ENCODE peak calls at places on chromosomes 11 and 22, in ten cellular contexts. T, U, K, D, R, M, V, G, E and B are unnamed samples.

GRCh38 chr11:7666292-7666866 is 6.9 kb downstream of the CYB5R2 start:
- DNase-seq in T (no peak), U (no peak), K (no peak), D (no peak), R (no peak), M (no peak), V (no peak), G (no peak), E (no peak), B (no peak)

GRCh38 chr11:60280412-60280811 is at the start of gene MS4A4A:
- DNase-seq in T (no peak), U (peak), K (no peak), D (no peak), R (no peak), M (no peak), V (no peak), G (no peak), E (no peak), B (no peak)

GRCh38 chr11:44899959-44900358 is 50.7 kb downstream of the TP53I11 start:
- DNase-seq in T (peak), U (no peak), K (no peak), D (peak), R (no peak), M (no peak), V (peak), G (peak), E (no peak), B (peak)

GRCh38 chr11:83159901-83160865 is 3.3 kb downstream of the PCF11 start:
- DNase-seq in T (no peak), U (no peak), K (no peak), D (peak), R (peak), M (no peak), V (peak), G (peak), E (no peak), B (peak)

GRCh38 chr11:94171693-94172440 is 43.2 kb downstream of the PANX1 start:
- DNase-seq in T (peak), U (no peak), K (peak), D (peak), R (peak), M (peak), V (no peak), G (peak), E (no peak), B (peak)

GRCh38 chr11:118241191-118242098 is 10.7 kb downstream of the MPZL3 start:
- DNase-seq in T (no peak), U (no peak), K (peak), D (peak), R (peak), M (peak), V (no peak), G (no peak), E (no peak), B (peak)

GRCh38 chr11:94860333-94860732 is 92.2 kb downstream of the AMOTL1 start:
- DNase-seq in T (no peak), U (no peak), K (no peak), D (no peak), R (no peak), M (no peak), V (no peak), G (no peak), E (no peak), B (no peak)

GRCh38 chr11:19110290-19110689 is 6.7 kb upstream of the ZDHHC13 start:
- DNase-seq in T (no peak), U (peak), K (no peak), D (no peak), R (no peak), M (no peak), V (no peak), G (no peak), E (no peak), B (no peak)

GRCh38 chr22:35630387-35630793 is 13.3 kb upstream of the MB start:
- DNase-seq in T (no peak), U (no peak), K (no peak), D (peak), R (no peak), M (peak), V (peak), G (peak), E (no peak), B (peak)

GRCh38 chr22:43110927-43111623 is 525 bp downstream of the BIK start:
- DNase-seq in T (peak), U (no peak), K (peak), D (peak), R (peak), M (no peak), V (no peak), G (peak), E (no peak), B (peak)

GRCh38 chr11:112499153-112499907 is 238.7 kb upstream of the PLET1 start:
- DNase-seq in T (no peak), U (no peak), K (no peak), D (no peak), R (no peak), M (no peak), V (no peak), G (no peak), E (no peak), B (no peak)

GRCh38 chr11:30586251-30587144 is at the start of gene MPPED2:
- DNase-seq in T (peak), U (peak), K (no peak), D (peak), R (peak), M (peak), V (no peak), G (no peak), E (no peak), B (no peak)

GRCh38 chr11:27673979-27674663 is 26.1 kb downstream of the BDNF start:
- DNase-seq in T (no peak), U (no peak), K (no peak), D (peak), R (no peak), M (no peak), V (no peak), G (peak), E (no peak), B (peak)

GRCh38 chr11:44010789-44011251 is 37.0 kb upstream of the ACCSL start:
- DNase-seq in T (no peak), U (no peak), K (no peak), D (no peak), R (peak), M (no peak), V (no peak), G (peak), E (peak), B (no peak)

GRCh38 chr11:134433251-134433650 is 21.2 kb upstream of the B3GAT1 start:
- DNase-seq in T (no peak), U (no peak), K (no peak), D (no peak), R (no peak), M (no peak), V (no peak), G (no peak), E (no peak), B (no peak)

GRCh38 chr22:36026741-36027140 is 1.9 kb downstream of the RBFOX2 start:
- DNase-seq in T (no peak), U (no peak), K (no peak), D (no peak), R (no peak), M (peak), V (peak), G (peak), E (no peak), B (peak)

GRCh38 chr11:75346912-75347647 is 4.4 kb downstream of the ARRB1 start:
- DNase-seq in T (no peak), U (peak), K (no peak), D (no peak), R (peak), M (no peak), V (no peak), G (peak), E (no peak), B (no peak)

GRCh38 chr11:19071255-19071654 is 10.7 kb upstream of the MRGPRX2 start:
- DNase-seq in T (peak), U (peak), K (peak), D (peak), R (peak), M (peak), V (peak), G (peak), E (no peak), B (peak)

GRCh38 chr22:20931126-20931654 is 14.0 kb downstream of the CRKL start:
- DNase-seq in T (no peak), U (no peak), K (no peak), D (no peak), R (no peak), M (no peak), V (no peak), G (no peak), E (no peak), B (no peak)

GRCh38 chr11:26331911-26332571 is at the start of gene ANO3:
- DNase-seq in T (peak), U (peak), K (no peak), D (peak), R (peak), M (peak), V (peak), G (peak), E (peak), B (peak)

DNA sequence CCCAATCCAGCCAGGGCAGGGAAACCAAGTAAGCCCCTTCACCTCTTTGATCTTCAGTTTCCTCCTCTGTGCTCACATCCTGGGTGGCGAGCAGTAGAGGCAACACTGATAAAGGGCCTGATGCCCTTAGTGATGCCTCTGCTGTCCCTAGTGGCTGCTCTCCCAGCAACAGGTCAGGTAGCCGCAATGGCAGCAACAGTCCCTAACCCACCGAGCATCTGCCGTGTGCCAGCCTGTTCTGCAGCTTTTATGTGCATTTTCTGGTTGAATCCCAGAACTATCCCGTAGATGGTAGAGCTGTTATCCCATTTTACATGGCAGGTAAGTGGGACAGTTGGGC is 5.2 kb downstream of the SCYL1 start:
- DNase-seq in T (no peak), U (no peak), K (no peak), D (no peak), R (no peak), M (no peak), V (no peak), G (no peak), E (no peak), B (no peak)
- TF ChIP-seq CTCF in T (no peak), U (no peak), K (peak), D (peak), R (no peak), M (peak), V (peak), G (peak), E (peak), B (no peak)

GRCh38 chr22:37343343-37343742 is 61.0 kb downstream of the CYTH4 start:
- DNase-seq in T (no peak), U (no peak), K (no peak), D (no peak), R (no peak), M (no peak), V (no peak), G (no peak), E (no peak), B (no peak)
- TF ChIP-seq CTCF in T (no peak), U (no peak), K (no peak), D (no peak), R (no peak), M (no peak), V (no peak), G (no peak), E (no peak), B (no peak)

GRCh38 chr11:128580612-128581011 is 6.7 kb downstream of the ETS1 start:
- DNase-seq in T (no peak), U (no peak), K (no peak), D (no peak), R (no peak), M (no peak), V (no peak), G (no peak), E (no peak), B (no peak)
- TF ChIP-seq CTCF in T (no peak), U (no peak), K (no peak), D (no peak), R (no peak), M (no peak), V (no peak), G (no peak), E (no peak), B (no peak)

GRCh38 chr22:44335903-44336803 is 23.4 kb upstream of the SHISAL1 start:
- DNase-seq in T (no peak), U (no peak), K (no peak), D (peak), R (no peak), M (no peak), V (no peak), G (no peak), E (no peak), B (peak)
- TF ChIP-seq CTCF in T (no peak), U (no peak), K (no peak), D (peak), R (no peak), M (peak), V (no peak), G (no peak), E (no peak), B (peak)

DNA sequence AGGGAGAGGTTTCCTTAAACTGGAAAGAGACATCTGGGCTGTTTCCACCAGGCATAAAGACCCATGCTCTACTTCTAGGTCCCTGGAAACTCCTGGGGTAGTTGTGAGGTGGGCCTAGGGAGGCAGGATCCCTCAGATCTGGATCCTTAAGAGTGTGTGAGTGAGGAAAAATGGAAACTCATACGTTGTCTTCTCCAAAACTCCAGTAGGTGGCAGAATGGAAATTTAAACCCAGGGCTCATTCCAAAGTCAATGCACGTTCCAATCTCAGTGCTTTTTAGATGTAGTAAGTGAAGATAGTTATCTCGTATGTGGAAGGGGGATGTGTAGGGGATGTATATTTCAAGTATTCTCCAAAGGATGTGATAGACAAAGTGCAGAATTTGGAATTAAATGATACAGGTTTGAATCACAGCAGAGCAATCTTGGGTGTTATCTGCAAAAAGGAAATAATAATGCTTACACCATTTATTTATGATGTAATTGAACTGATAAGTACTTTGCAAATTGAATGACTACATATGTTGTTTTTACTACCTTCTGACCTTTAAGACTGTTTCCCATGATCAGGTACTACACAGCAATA is 13.1 kb upstream of the MMP1 start:
- DNase-seq in T (no peak), U (no peak), K (no peak), D (peak), R (no peak), M (no peak), V (peak), G (peak), E (no peak), B (peak)
- TF ChIP-seq CTCF in T (peak), U (no peak), K (no peak), D (peak), R (peak), M (peak), V (peak), G (peak), E (peak), B (peak)

GRCh38 chr22:17910561-17911311 is 113.6 kb downstream of the MICAL3 start:
- DNase-seq in T (peak), U (peak), K (no peak), D (peak), R (peak), M (no peak), V (peak), G (peak), E (no peak), B (peak)
- TF ChIP-seq CTCF in T (no peak), U (peak), K (no peak), D (no peak), R (no peak), M (peak), V (peak), G (peak), E (peak), B (no peak)

GRCh38 chr11:111303476-111303875 is 5.1 kb downstream of the POU2AF3 start:
- DNase-seq in T (no peak), U (no peak), K (no peak), D (peak), R (peak), M (no peak), V (no peak), G (no peak), E (no peak), B (no peak)
- TF ChIP-seq CTCF in T (no peak), U (no peak), K (no peak), D (no peak), R (no peak), M (no peak), V (no peak), G (no peak), E (no peak), B (no peak)

DNA sequence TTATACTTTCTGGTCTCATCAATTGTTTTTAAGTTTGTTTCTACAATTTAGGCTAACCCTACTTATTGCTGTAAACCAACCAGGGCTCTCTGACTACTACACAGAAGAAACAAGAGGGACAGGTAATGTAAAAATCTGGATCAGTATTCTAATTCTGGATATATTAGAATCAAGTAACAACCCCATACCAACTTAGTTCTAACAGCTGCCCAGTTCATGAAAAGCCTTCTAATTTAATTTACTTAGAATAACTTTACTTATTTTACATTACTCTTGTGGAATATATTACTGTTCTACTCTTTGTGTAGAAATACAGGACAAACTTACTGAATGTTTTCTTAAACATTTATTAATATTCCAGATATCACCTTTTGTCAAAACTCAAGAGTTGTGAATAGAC is 45.5 kb upstream of the DBX1 start:
- DNase-seq in T (no peak), U (no peak), K (no peak), D (no peak), R (no peak), M (no peak), V (no peak), G (no peak), E (no peak), B (no peak)
- TF ChIP-seq CTCF in T (no peak), U (no peak), K (no peak), D (no peak), R (no peak), M (no peak), V (no peak), G (no peak), E (no peak), B (no peak)

GRCh38 chr11:106276859-106277436 is 199.5 kb downstream of the AASDHPPT start:
- DNase-seq in T (no peak), U (no peak), K (no peak), D (peak), R (no peak), M (no peak), V (peak), G (peak), E (no peak), B (peak)
- TF ChIP-seq CTCF in T (no peak), U (no peak), K (no peak), D (peak), R (no peak), M (peak), V (peak), G (peak), E (peak), B (peak)